ENCODE peak calls at places on chromosomes 13 and 19, in four cellular contexts. One of them, this sample, is unnamed.

GRCh38 chr13:30388401-30389283 is 33.7 kb upstream of the UBE2L5 start:
- ATAC-seq in GM12878: no peak
- ATAC-seq in HepG2: peak; percentile 72
- ATAC-seq in A549: no peak
- ATAC-seq in this sample: peak; percentile 87

GRCh38 chr13:39037410-39037879 is 444 bp downstream of the PROSER1 start:
- ATAC-seq in GM12878: peak; percentile 28
- ATAC-seq in HepG2: peak; percentile 88
- ATAC-seq in A549: peak; percentile 89
- ATAC-seq in this sample: no peak

GRCh38 chr19:11453468-11454341 is 18.3 kb downstream of the PRKCSH start:
- ATAC-seq in A549: no peak
- ATAC-seq in HepG2: peak; percentile 18
- ATAC-seq in GM12878: peak; percentile 23
- ATAC-seq in this sample: no peak

GRCh38 chr19:52533901-52534300 is 6.4 kb downstream of the ZNF808 start:
- ATAC-seq in HepG2: no peak
- ATAC-seq in A549: no peak
- ATAC-seq in GM12878: no peak
- ATAC-seq in this sample: no peak

GRCh38 chr19:41993612-41994483 is at the start of gene ATP1A3:
- ATAC-seq in GM12878: peak; percentile 90
- ATAC-seq in HepG2: peak; percentile 54
- ATAC-seq in A549: peak; percentile 43
- ATAC-seq in this sample: peak; percentile 45

GRCh38 chr19:29714371-29714952 is 599 bp downstream of the C19orf12 start:
- ATAC-seq in GM12878: peak; percentile 27
- ATAC-seq in HepG2: peak; percentile 2
- ATAC-seq in A549: peak; percentile 44
- ATAC-seq in this sample: peak; percentile 6

GRCh38 chr13:46571189-46571901 is 18.4 kb downstream of the LRCH1 start:
- ATAC-seq in HepG2: peak; percentile 70
- ATAC-seq in GM12878: peak; percentile 73
- ATAC-seq in A549: no peak
- ATAC-seq in this sample: peak; percentile 38

GRCh38 chr13:104387514-104387913 is 1321.3 kb upstream of the SLC10A2 start:
- ATAC-seq in GM12878: no peak
- ATAC-seq in A549: no peak
- ATAC-seq in HepG2: no peak
- ATAC-seq in this sample: no peak

GRCh38 chr13:83819156-83819555 is 63.1 kb downstream of the SLITRK1 start:
- ATAC-seq in GM12878: no peak
- ATAC-seq in HepG2: no peak
- ATAC-seq in A549: no peak
- ATAC-seq in this sample: no peak

GRCh38 chr13:112489199-112489598 is 98.8 kb downstream of the TUBGCP3 start:
- ATAC-seq in A549: no peak
- ATAC-seq in HepG2: no peak
- ATAC-seq in GM12878: no peak
- ATAC-seq in this sample: no peak

GRCh38 chr19:31286491-31286890 is 62.7 kb downstream of the TSHZ3 start:
- ATAC-seq in HepG2: no peak
- ATAC-seq in A549: no peak
- ATAC-seq in GM12878: no peak
- ATAC-seq in this sample: no peak
- TF ChIP-seq EP300 in HepG2: no peak
- TF ChIP-seq EP300 in A549: no peak
- TF ChIP-seq EP300 in GM12878: no peak
- TF ChIP-seq EP300 in this sample: no peak

DNA sequence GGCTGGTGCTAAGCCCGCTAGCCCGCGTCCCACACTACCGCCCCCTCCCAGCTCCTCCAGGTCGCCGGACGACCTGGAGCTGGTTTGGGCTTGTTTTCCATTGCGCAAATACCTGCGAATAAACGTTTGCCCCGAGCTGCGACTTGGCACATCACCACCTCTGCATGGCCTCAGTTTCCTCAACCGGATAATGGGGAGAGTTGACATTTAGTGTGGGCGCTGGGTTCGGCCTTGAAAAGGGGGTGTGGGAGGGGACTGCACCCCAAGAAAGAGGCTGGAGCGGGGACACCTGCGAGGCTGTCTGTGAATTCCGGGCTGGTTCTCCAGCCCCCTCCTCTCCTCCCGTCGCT is 11.0 kb upstream of the JUND start:
- ATAC-seq in HepG2: peak; percentile 22
- ATAC-seq in GM12878: no peak
- ATAC-seq in A549: peak; percentile 49
- ATAC-seq in this sample: no peak
- TF ChIP-seq POLR2A in HepG2: peak; percentile 26
- TF ChIP-seq POLR2A in GM12878: no peak
- TF ChIP-seq POLR2A in A549: no peak
- TF ChIP-seq POLR2A in this sample: no peak

DNA sequence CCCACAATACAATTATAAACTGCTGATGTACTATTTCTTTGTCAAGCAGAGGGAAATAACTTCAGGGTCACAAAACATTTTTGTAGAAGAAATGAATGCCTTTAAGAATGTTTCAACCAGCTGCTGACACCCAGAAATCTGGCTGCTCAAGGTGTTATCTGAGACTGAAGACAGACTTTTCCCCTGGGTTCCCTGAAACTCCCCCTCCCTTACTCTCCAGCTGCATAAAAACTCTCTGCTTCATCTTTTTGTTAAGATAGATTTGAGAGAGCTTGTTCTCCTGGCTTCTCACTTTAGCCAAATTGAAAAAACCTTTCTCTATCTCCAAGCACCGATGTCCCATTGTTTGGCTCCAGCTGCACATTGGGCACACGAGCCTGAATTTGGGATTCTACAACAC is 18.3 kb upstream of the ACOD1 start:
- ATAC-seq in HepG2: no peak
- ATAC-seq in GM12878: no peak
- ATAC-seq in A549: no peak
- ATAC-seq in this sample: no peak
- H3K4me1 ChIP-seq in HepG2: no peaks in the 10 kb centered on the region
- H3K4me1 ChIP-seq in GM12878: no peaks in the 10 kb centered on the region
- H3K4me1 ChIP-seq in A549: no peaks in the 10 kb centered on the region
- H3K4me1 ChIP-seq in this sample: no peaks in the 10 kb centered on the region

GRCh38 chr19:55256562-55257460 is 2.0 kb downstream of the PPP6R1 start:
- ATAC-seq in A549: no peak
- ATAC-seq in GM12878: no peak
- ATAC-seq in HepG2: peak; percentile 18
- ATAC-seq in this sample: no peak

GRCh38 chr19:55257461-55258411 is 1.1 kb downstream of the PPP6R1 start:
- ATAC-seq in GM12878: no peak
- ATAC-seq in HepG2: no peak
- ATAC-seq in A549: no peak
- ATAC-seq in this sample: no peak

GRCh38 chr19:55259540-55260210 is 858 bp upstream of the PPP6R1 start:
- ATAC-seq in HepG2: peak; percentile 4
- ATAC-seq in GM12878: no peak
- ATAC-seq in A549: no peak
- ATAC-seq in this sample: no peak

GRCh38 chr19:55258476-55258827 is 365 bp downstream of the PPP6R1 start:
- ATAC-seq in GM12878: peak; percentile 17
- ATAC-seq in A549: peak; percentile 23
- ATAC-seq in HepG2: peak; percentile 14
- ATAC-seq in this sample: peak; percentile 11

DNA sequence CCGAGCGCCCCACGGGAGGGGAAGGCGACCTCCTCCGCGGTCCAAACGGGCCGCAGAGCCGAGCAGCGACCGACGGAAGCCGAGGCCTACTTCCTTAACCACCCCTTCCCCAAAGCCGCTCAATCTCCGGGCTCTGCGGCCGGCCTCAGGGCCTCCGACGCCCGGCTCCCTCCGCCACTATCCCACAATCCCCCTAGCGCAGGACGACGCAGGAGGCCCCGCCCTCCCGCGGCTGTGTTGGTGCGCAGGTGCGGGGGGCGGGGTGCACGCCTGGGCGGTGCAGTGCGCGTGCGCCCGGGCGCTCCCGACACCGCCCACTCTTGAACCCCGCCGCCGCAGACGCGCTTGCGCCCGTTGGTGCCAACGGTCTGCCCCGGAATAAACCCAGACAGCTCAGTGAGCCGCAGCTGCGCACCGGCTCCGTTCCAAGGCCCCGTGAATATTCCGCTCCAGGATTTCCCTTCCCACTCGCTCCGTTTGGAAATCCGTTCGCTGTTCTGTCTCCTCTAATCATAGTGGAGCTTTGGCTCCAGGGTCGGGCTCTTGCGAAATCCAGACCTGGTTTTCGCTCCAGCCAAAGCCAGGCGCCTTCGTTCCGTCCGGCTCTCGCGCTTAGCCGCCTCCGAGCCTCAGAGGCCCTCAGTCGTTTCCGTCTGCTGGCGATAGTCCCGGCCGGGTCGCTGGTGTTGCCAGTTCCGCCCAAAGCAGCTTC is at the start of gene PPP6R1:
- ATAC-seq in A549: peak; percentile 83
- ATAC-seq in GM12878: peak; percentile 85
- ATAC-seq in HepG2: peak; percentile 86
- ATAC-seq in this sample: peak; percentile 98
- TF ChIP-seq EP300 in A549: no peak
- TF ChIP-seq EP300 in GM12878: peak; percentile 5
- TF ChIP-seq EP300 in HepG2: peak; percentile 53
- TF ChIP-seq EP300 in this sample: no peak

GRCh38 chr19:19514215-19514633 is 1.1 kb downstream of the TSSK6 start:
- ATAC-seq in A549: no peak
- ATAC-seq in HepG2: no peak
- ATAC-seq in GM12878: no peak
- ATAC-seq in this sample: peak; percentile 70
- TF ChIP-seq POLR2A in A549: no peak
- TF ChIP-seq POLR2A in HepG2: no peak
- TF ChIP-seq POLR2A in GM12878: no peak
- TF ChIP-seq POLR2A in this sample: no peak

GRCh38 chr13:27262546-27262945 is 8.1 kb upstream of the RASL11A start:
- ATAC-seq in GM12878: no peak
- ATAC-seq in HepG2: no peak
- ATAC-seq in A549: no peak
- ATAC-seq in this sample: no peak
- H3K4me1 ChIP-seq in GM12878: peaks cover 9% of the 10 kb centered on the region
- H3K4me1 ChIP-seq in HepG2: peaks cover 35% of the 10 kb centered on the region
- H3K4me1 ChIP-seq in A549: no peaks in the 10 kb centered on the region
- H3K4me1 ChIP-seq in this sample: peaks cover 4% of the 10 kb centered on the region

GRCh38 chr13:110137677-110138008 is 169.3 kb downstream of the COL4A1 start:
- ATAC-seq in HepG2: peak; percentile 89
- ATAC-seq in GM12878: peak; percentile 84
- ATAC-seq in A549: peak; percentile 78
- ATAC-seq in this sample: peak; percentile 38

GRCh38 chr13:110138700-110139036 is 168.3 kb downstream of the COL4A1 start:
- ATAC-seq in GM12878: no peak
- ATAC-seq in A549: peak; percentile 69
- ATAC-seq in HepG2: peak; percentile 34
- ATAC-seq in this sample: peak; percentile 2

GRCh38 chr13:110136660-110137585 is 170.0 kb downstream of the COL4A1 start:
- ATAC-seq in A549: no peak
- ATAC-seq in GM12878: peak; percentile 63
- ATAC-seq in HepG2: no peak
- ATAC-seq in this sample: no peak

GRCh38 chr13:110140099-110140498 is 166.9 kb downstream of the COL4A1 start:
- ATAC-seq in GM12878: no peak
- ATAC-seq in HepG2: no peak
- ATAC-seq in A549: no peak
- ATAC-seq in this sample: no peak

DNA sequence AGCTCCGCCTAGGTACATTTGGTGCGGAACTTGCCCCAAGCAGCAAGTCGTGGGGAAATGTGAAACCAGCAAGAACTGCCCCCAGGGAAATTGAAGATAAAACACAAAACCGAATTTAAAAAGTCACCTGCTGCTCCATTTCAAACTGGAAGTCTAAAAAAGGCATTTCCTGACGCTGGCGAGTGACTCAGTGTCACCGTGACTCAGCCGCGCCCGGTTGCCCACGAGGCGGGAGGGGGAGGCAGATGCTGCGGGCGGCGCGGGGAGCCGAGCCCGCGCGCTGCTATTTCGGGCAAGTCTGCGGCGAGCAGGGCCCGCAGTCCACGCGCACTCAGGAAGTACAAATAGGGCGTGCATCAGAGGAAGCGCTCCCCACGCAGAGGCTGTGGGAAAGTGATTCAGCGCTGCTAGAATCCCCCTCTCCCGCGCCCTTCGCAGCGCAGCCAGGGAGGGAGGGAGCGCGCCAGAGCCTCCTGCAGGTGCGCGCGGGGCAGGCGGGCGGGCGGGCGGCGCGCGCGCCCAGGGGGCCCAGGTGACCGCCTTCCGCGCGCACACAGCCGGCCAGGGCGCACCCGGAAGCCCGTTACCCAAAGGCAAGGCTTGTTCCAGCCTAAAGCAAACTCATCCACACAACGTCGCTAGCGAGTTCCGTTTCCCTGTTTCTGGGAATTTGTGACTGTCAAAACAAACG is 168.8 kb downstream of the COL4A1 start:
- ATAC-seq in A549: peak; percentile 85
- ATAC-seq in HepG2: peak; percentile 84
- ATAC-seq in GM12878: peak; percentile 73
- ATAC-seq in this sample: peak; percentile 87
- TF ChIP-seq EP300 in A549: no peak
- TF ChIP-seq EP300 in HepG2: no peak
- TF ChIP-seq EP300 in GM12878: no peak
- TF ChIP-seq EP300 in this sample: no peak

GRCh38 chr19:56079609-56080008 is 41.5 kb downstream of the ZNF787 start:
- ATAC-seq in HepG2: no peak
- ATAC-seq in A549: no peak
- ATAC-seq in GM12878: no peak
- ATAC-seq in this sample: no peak

GRCh38 chr19:56084835-56085536 is 36.1 kb downstream of the ZNF787 start:
- ATAC-seq in A549: no peak
- ATAC-seq in GM12878: no peak
- ATAC-seq in HepG2: no peak
- ATAC-seq in this sample: no peak

GRCh38 chr19:56083668-56084067 is 37.4 kb downstream of the ZNF787 start:
- ATAC-seq in A549: no peak
- ATAC-seq in GM12878: no peak
- ATAC-seq in HepG2: no peak
- ATAC-seq in this sample: no peak

GRCh38 chr19:56076413-56076998 is 44.6 kb downstream of the ZNF787 start:
- ATAC-seq in GM12878: no peak
- ATAC-seq in HepG2: peak; percentile 49
- ATAC-seq in A549: peak; percentile 57
- ATAC-seq in this sample: peak; percentile 64

DNA sequence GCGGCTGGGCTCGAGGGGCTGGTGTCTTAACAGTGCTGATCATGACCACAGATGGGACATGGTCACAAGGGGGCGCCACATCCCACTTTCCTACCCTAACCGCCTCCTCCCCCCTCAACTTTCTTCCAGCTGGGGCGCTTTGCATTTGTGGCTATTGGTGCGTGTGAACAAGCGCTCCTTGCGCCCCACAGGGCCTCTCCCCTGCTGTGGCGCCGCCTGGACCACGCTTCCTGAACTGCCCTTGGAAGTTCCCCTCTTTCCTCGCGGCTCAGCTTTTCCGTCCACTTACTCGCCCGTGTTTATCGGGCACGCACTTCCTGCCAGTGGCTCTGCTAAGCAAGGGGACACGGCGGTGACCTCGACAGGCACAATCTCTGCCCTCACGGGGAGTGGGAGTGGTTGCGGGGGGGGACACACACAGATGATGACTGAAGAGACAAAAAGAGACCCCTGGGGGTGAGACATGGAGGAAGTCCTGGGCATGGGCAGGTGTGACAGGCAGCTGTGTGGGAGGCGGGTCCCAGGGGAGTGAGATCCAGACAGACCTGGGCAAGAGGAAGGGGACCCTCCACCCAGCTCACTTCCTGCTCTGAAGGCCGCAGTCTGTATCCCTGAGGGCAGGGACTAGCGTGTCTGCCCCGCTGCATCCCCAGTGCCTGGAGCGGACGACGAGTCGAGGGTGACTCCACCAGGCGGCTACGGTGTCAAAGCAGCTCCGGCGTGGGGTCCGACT is 40.3 kb downstream of the ZNF787 start:
- ATAC-seq in A549: peak; percentile 10
- ATAC-seq in GM12878: peak; percentile 89
- ATAC-seq in HepG2: peak; percentile 58
- ATAC-seq in this sample: peak; percentile 77
- TF ChIP-seq POLR2A in A549: no peak
- TF ChIP-seq POLR2A in GM12878: peak; percentile 62
- TF ChIP-seq POLR2A in HepG2: no peak
- TF ChIP-seq POLR2A in this sample: no peak

This sample was measured in gastroesophageal sphincter.